ENCODE peak calls at places on chromosomes 5 and 9, in four cellular contexts. J is AG09309, E is osteocyte, Y is upper lobe of right lung. L is an unnamed sample.

GRCh38 chr9:110592075-110592830 is 12.7 kb upstream of the SVEP1 start:
- DNase-seq in Y (no peak), E (no peak), J (no peak), L (no peak)

GRCh38 chr9:19577411-19577810 is 168.6 kb downstream of the ACER2 start:
- DNase-seq in J (no peak), Y (no peak), E (no peak), L (no peak)

GRCh38 chr9:121009657-121010056 is 40.4 kb downstream of the C5 start:
- DNase-seq in J (no peak), Y (no peak), E (no peak), L (no peak)

GRCh38 chr9:103041961-103042360 is 46.8 kb downstream of the CYLC2 start:
- DNase-seq in E (no peak), Y (no peak), J (no peak), L (no peak)

GRCh38 chr9:134895849-134896833 is 15.5 kb downstream of the FCN2 start:
- DNase-seq in J (peak; percentile 8), E (peak; percentile 83), Y (peak; percentile 37), L (peak; percentile 38)

GRCh38 chr9:109903515-109904138 is 123.6 kb downstream of the PALM2AKAP2 start:
- DNase-seq in E (no peak), Y (no peak), J (peak; percentile 55), L (no peak)

GRCh38 chr5:151251001-151251551 is 1.9 kb upstream of the GM2A start:
- DNase-seq in E (no peak), J (no peak), Y (no peak), L (no peak)

GRCh38 chr9:107684224-107684623 is 194.7 kb upstream of the KLF4 start:
- DNase-seq in E (no peak), J (no peak), Y (no peak), L (no peak)

GRCh38 chr5:144774247-144774646 is 603.6 kb downstream of the KCTD16 start:
- DNase-seq in Y (no peak), J (no peak), E (no peak), L (no peak)

GRCh38 chr9:69919461-69920061 is 98.9 kb downstream of the CFAP95 start:
- DNase-seq in E (no peak), Y (no peak), J (peak; percentile 40), L (no peak)

GRCh38 chr5:134143964-134144941 is 29.8 kb downstream of the TCF7 start:
- DNase-seq in Y (peak; percentile 40), E (peak; percentile 73), J (no peak), L (peak; percentile 50)

GRCh38 chr5:64794053-64794770 is 25.5 kb downstream of the CWC27 start:
- DNase-seq in J (no peak), E (no peak), Y (no peak), L (no peak)

GRCh38 chr5:14684757-14685156 is 20.2 kb downstream of the OTULIN start:
- DNase-seq in Y (no peak), E (no peak), J (no peak), L (no peak)

GRCh38 chr5:60521379-60522298 is 178.3 kb downstream of the DEPDC1B start:
- DNase-seq in J (no peak), Y (no peak), E (no peak), L (no peak)

GRCh38 chr5:152378730-152379129 is 26.3 kb downstream of the NMUR2 start:
- DNase-seq in E (no peak), J (no peak), Y (no peak), L (no peak)

DNA sequence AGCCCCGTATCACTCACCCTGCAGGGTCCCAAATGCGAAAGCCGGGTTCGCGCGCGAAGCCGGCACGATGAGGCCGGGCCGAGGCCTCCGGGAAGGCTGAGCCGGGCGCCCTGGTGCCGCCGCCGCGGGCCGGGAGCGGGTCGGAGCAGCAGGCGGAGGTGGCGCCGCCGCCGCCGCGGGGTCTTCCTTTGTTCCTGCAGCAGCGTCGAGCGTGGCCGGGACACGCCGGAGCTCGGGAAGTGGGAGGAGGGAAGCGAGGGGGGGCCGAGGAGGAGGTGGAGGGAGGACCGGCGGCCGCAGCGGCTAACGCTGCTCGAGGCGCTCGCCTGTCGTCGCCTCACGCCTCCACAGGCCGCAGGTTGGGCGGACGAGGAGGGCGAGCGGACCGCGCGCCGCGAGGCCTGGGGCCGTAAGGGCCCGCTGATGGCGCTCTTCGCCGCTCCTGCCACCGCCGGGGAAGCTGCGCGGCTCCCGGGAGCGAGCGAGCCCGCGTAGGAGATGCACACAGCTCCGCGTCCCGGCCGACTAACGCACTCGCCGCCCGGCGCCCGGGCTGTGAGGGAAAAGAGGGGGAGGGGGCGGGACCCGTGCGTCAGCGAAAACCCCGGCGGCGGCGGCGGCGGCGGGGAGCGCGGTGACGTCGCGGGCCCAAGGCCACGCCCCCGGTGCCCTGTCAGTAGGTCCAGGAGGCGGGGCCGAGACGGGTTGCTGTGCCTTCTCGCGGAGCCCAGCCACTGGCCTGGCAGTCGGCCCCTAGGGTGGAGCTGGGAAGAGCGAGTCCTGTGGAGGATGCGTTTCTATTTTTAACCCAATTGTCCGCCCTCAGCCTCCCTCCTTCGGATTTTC is at the start of gene ZFAND5:
- DNase-seq in J (peak; percentile 95), E (peak; percentile 99), Y (peak; percentile 99), L (peak; percentile 100)
- TF ChIP-seq CTCF in J (peak; percentile 27), E (no peak), Y (no peak), L (peak; percentile 42)

GRCh38 chr5:73300520-73301207 is 127.7 kb downstream of the TMEM174 start:
- DNase-seq in Y (no peak), E (no peak), J (no peak), L (no peak)

GRCh38 chr5:73299665-73300435 is 126.9 kb downstream of the TMEM174 start:
- DNase-seq in E (no peak), Y (no peak), J (no peak), L (no peak)

GRCh38 chr5:73297430-73297829 is 124.4 kb downstream of the TMEM174 start:
- DNase-seq in Y (no peak), E (no peak), J (no peak), L (no peak)

GRCh38 chr5:73298251-73299016 is 125.4 kb downstream of the TMEM174 start:
- DNase-seq in J (no peak), Y (no peak), E (no peak), L (no peak)

DNA sequence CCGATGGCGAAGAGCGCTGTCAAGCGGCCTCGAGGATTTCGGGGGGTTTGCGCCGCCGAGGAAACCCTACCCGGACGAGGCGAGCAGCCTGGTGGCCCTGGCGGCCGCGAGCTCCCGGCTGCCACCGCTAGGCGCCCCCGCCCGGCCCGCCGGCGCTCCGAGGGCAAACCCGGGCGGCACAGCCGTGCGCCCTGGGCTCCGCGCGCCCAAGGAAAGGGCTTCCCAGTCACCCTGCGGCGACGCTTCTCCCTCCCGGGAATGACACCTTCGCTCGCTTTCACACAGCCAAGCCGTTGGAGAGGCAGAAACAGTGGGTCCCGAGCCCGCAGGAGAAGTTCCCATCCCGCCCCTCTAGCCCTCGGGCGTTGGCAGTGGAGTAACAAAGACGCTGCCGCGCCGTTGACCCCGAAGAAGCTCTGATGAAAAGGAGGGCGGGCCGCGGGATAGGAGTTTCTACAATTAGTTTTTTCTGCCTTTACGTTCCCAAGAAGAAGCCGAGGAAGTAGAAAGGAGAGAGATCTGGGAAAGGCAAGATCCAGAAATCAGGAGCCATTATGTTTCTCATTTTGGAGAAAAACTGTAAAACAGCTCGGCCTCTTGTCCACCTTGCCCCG is 126.1 kb downstream of the TMEM174 start:
- DNase-seq in Y (no peak), J (no peak), E (no peak), L (no peak)
- TF ChIP-seq CTCF in Y (no peak), J (no peak), E (peak; percentile 56), L (peak; percentile 72)

GRCh38 chr9:35538361-35539234 is 48.7 kb downstream of the RUSC2 start:
- DNase-seq in Y (peak; percentile 83), J (no peak), E (no peak), L (no peak)
- TF ChIP-seq CTCF in Y (no peak), J (no peak), E (no peak), L (peak; percentile 7)

DNA sequence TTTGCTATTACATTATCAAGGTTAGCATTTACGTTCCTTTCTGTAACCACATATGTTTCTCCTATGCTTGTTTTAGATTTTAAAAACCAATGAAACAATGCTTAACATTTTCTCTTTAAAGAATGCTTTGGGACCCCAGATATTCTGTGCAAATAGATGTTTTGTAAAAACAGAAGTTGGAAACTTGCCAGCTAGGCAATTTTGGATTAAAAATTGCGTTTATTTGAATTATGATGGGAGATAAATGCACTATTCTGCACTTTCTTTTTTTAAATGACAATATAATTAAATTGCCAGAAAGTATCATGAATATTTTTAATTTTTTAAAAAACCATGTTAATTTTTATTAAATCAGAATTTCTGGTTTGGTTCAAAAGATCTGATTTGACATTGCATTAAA is 81.6 kb downstream of the MACIR start:
- DNase-seq in E (no peak), J (no peak), Y (no peak), L (no peak)
- TF ChIP-seq CTCF in E (no peak), J (no peak), Y (no peak), L (no peak)

L was measured in chondrocyte.